ENCODE peak calls at places on chromosome 16, in five cellular contexts. F is heart left ventricle; T is effector memory CD4-positive, alpha-beta T cell; O is fibroblast of lung; G is testis. P is an unnamed sample. For H3K4me1, the result is how much of the 10 kb centered on the place peaks cover.

GRCh38 chr16:4136229-4136813 is 20.1 kb upstream of the ADCY9 start:
- DNase-seq in F (no peak), T (no peak), O (no peak), G (no peak), P (no peak)

GRCh38 chr16:10114411-10114810 is 67.8 kb downstream of the GRIN2A start:
- DNase-seq in F (no peak), T (no peak), O (peak), G (no peak), P (peak)

GRCh38 chr16:23837553-23838308 is 1.9 kb downstream of the PRKCB start:
- DNase-seq in F (no peak), T (no peak), O (no peak), G (no peak), P (no peak)

GRCh38 chr16:70703041-70703834 is 17.4 kb upstream of the MTSS2 start:
- DNase-seq in F (peak), T (no peak), O (peak), G (no peak), P (peak)

GRCh38 chr16:31327675-31328225 is 27.2 kb upstream of the ITGAX start:
- DNase-seq in F (no peak), T (no peak), O (no peak), G (no peak), P (no peak)

GRCh38 chr16:71347146-71347545 is 11.4 kb upstream of the CALB2 start:
- DNase-seq in F (no peak), T (no peak), O (no peak), G (no peak), P (no peak)

GRCh38 chr16:10039220-10040096 is 142.8 kb downstream of the GRIN2A start:
- DNase-seq in F (peak), T (no peak), O (peak), G (peak), P (no peak)

GRCh38 chr16:70737377-70738082 is 51.7 kb upstream of the MTSS2 start:
- DNase-seq in F (peak), T (no peak), O (peak), G (no peak), P (no peak)

GRCh38 chr16:81908466-81909230 is 102.6 kb downstream of the SDR42E1 start:
- DNase-seq in F (no peak), T (no peak), O (no peak), G (no peak), P (no peak)

GRCh38 chr16:1413684-1414531 is 596 bp downstream of the UNKL start:
- DNase-seq in F (peak), T (peak), O (peak), G (peak), P (peak)

GRCh38 chr16:49519008-49519656 is 145.5 kb downstream of the C16orf78 start:
- DNase-seq in F (no peak), T (no peak), O (no peak), G (no peak), P (no peak)

GRCh38 chr16:26649646-26650045 is 417.1 kb upstream of the C16orf82 start:
- DNase-seq in F (no peak), T (no peak), O (no peak), G (no peak), P (no peak)

GRCh38 chr16:9545500-9546437 is 454.3 kb downstream of the HAPSTR1 start:
- DNase-seq in F (no peak), T (no peak), O (no peak), G (no peak), P (no peak)

GRCh38 chr16:89779917-89780316 is 36.5 kb downstream of the FANCA start:
- DNase-seq in F (no peak), T (no peak), O (no peak), G (no peak), P (no peak)

GRCh38 chr16:66296591-66296990 is 69.9 kb upstream of the CDH5 start:
- DNase-seq in F (no peak), T (no peak), O (no peak), G (no peak), P (no peak)

GRCh38 chr16:4514606-4515005 is 24.0 kb downstream of the CDIP1 start:
- DNase-seq in F (peak), T (no peak), O (no peak), G (no peak), P (no peak)

GRCh38 chr16:48188449-48189102 is 32.8 kb upstream of the ABCC12 start:
- DNase-seq in F (no peak), T (no peak), O (no peak), G (no peak), P (no peak)

GRCh38 chr16:8847623-8848022 is 21.2 kb downstream of the CARHSP1 start:
- DNase-seq in F (no peak), T (no peak), O (no peak), G (no peak), P (no peak)

GRCh38 chr16:71929048-71929447 is 33.7 kb downstream of the IST1 start:
- DNase-seq in F (peak), T (no peak), O (peak), G (no peak), P (no peak)

GRCh38 chr16:87790278-87791023 is 24.7 kb upstream of the KLHDC4 start:
- DNase-seq in F (peak), T (no peak), O (no peak), G (peak), P (no peak)

GRCh38 chr16:77898671-77899211 is 110.4 kb downstream of the VAT1L start:
- DNase-seq in F (no peak), T (no peak), O (peak), G (no peak), P (no peak)

GRCh38 chr16:26710475-26710874 is 356.3 kb upstream of the C16orf82 start:
- DNase-seq in F (no peak), T (no peak), O (no peak), G (no peak), P (no peak)

GRCh38 chr16:9449597-9449996 is 358.2 kb downstream of the HAPSTR1 start:
- DNase-seq in F (no peak), T (no peak), O (no peak), G (no peak), P (no peak)

GRCh38 chr16:69741951-69742904 is 12.5 kb downstream of the NOB1 start:
- DNase-seq in F (peak), T (no peak), O (peak), G (peak), P (peak)

GRCh38 chr16:28616636-28617035 is 6.8 kb upstream of the SULT1A1 start:
- DNase-seq in F (no peak), T (no peak), O (no peak), G (no peak), P (no peak)

GRCh38 chr16:30349695-30350094 is 5.4 kb downstream of the CD2BP2 start:
- DNase-seq in F (no peak), T (no peak), O (no peak), G (no peak), P (no peak)

GRCh38 chr16:84082835-84083569 is 33.7 kb downstream of the MBTPS1 start:
- DNase-seq in F (no peak), T (no peak), O (no peak), G (no peak), P (no peak)

GRCh38 chr16:71474864-71475263 is 12.8 kb upstream of the ZNF23 start:
- DNase-seq in F (no peak), T (no peak), O (peak), G (no peak), P (no peak)

GRCh38 chr16:67543036-67543435 is 14.4 kb downstream of the RIPOR1 start:
- DNase-seq in F (no peak), T (no peak), O (no peak), G (no peak), P (no peak)

GRCh38 chr16:67482260-67482924 is 955 bp downstream of the AGRP start:
- DNase-seq in F (peak), T (no peak), O (no peak), G (no peak), P (no peak)

GRCh38 chr16:57940382-57940966 is 30.5 kb downstream of the CNGB1 start:
- DNase-seq in F (no peak), T (no peak), O (no peak), G (no peak), P (no peak)

GRCh38 chr16:57938484-57938883 is 32.4 kb downstream of the CNGB1 start:
- DNase-seq in F (no peak), T (no peak), O (no peak), G (no peak), P (no peak)

GRCh38 chr16:57941016-57941656 is 29.8 kb downstream of the CNGB1 start:
- DNase-seq in F (peak), T (no peak), O (peak), G (peak), P (peak)

GRCh38 chr16:57938936-57939871 is 31.7 kb downstream of the CNGB1 start:
- DNase-seq in F (peak), T (no peak), O (peak), G (peak), P (peak)

DNA sequence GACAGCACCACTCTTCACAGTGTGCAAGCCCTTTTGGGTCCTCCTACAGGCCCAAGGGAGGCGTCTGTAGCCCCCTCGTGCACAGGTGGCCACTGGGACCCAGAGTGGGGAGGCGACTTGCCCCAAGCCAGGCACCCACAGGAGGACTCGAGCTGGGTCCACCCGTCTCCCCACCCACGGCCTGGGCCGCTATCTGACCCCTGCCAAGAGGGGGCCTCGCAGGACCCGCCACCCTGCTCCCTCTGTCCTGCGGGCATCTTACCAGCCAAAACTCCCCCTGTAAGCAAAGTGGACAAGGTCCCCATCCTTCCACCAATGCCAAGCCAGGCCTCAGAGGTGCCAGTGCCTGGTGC is 31.1 kb downstream of the CNGB1 start:
- DNase-seq in F (no peak), T (no peak), O (no peak), G (no peak), P (no peak)
- H3K27ac ChIP-seq in F (no peak), T (no peak), O (no peak), G (no peak), P (no peak)

DNA sequence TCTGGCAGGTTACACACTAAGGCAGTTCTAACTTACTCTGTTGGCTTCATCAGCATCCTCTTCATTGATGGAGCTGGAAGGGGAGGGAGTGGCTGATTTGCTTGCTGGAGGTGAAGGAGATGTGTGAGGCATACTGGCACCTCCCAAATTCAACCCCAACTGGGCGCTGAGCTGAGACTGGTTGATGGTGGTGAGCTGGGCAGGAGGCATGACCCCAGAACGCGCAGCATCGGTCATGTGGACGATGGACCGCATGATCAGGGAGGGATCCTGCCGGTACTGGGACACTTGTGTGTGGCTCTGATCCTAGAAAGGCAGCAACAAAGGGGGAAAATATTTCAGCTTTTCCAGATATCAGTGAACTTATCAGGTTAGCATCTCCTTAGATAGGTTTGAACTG is 96.7 kb downstream of the TOX3 start:
- DNase-seq in F (no peak), T (no peak), O (no peak), G (no peak), P (no peak)
- H3K4me3 ChIP-seq in F (no peak), T (no peak), O (no peak), G (no peak), P (no peak)

DNA sequence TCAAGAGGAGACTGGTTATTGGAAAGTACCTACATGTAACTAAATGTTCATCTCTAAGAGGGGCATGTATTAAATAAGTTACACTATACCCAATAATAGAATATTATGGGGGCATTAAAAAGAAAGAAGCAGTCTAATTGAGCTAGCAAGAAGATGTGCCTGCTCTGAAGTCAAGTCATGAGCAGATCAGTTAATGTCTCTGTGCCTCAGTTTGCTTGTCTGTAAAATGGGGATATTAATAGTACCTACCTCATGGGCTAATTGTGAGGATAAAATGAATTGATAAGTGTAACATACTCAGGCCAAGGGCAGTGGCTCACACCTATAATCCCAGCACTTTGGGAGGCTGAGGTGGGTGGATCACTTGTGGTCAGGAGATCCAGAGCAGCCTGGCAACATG is 3.0 kb downstream of the CNGB1 start:
- DNase-seq in F (no peak), T (no peak), O (no peak), G (no peak), P (no peak)
- H3K4me1 ChIP-seq in F (under half), T (under half), O (under half), G (under half), P (under half)

GRCh38 chr16:15507299-15507958 is 73.0 kb downstream of the BMERB1 start:
- DNase-seq in F (no peak), T (no peak), O (peak), G (peak), P (peak)

GRCh38 chr16:15509593-15510520 is 75.5 kb downstream of the BMERB1 start:
- DNase-seq in F (no peak), T (no peak), O (peak), G (no peak), P (no peak)

GRCh38 chr16:15509051-15509592 is 74.7 kb downstream of the BMERB1 start:
- DNase-seq in F (no peak), T (peak), O (peak), G (no peak), P (no peak)

GRCh38 chr16:15507959-15508336 is 73.6 kb downstream of the BMERB1 start:
- DNase-seq in F (no peak), T (no peak), O (no peak), G (no peak), P (no peak)

GRCh38 chr16:15506441-15506840 is 72.1 kb downstream of the BMERB1 start:
- DNase-seq in F (no peak), T (no peak), O (no peak), G (no peak), P (no peak)
- H3K27ac ChIP-seq in F (no peak), T (no peak), O (no peak), G (no peak), P (no peak)

DNA sequence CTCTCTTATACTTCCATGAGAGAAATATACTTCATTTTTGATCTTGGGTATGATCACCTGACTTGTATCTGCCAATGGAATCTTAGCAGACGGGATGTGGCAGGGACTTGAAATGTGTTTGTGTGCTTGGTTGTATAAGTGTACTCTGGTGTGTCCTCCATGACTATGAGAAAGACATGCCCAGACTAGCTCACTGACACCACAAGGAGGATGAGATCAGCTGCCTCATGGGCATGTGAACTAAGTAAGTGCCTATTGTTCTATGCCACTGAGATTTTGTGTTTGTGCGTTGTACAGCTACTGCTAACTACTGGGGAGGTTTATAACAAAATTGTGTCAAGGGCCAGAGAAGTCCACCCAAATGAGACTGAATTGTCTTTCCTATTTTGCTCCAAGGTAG is 402.2 kb upstream of the SALL1 start:
- DNase-seq in F (no peak), T (no peak), O (no peak), G (no peak), P (no peak)
- H3K4me3 ChIP-seq in F (no peak), T (no peak), O (no peak), G (no peak), P (no peak)

GRCh38 chr16:54509406-54509931 is 222.9 kb upstream of the IRX3 start:
- DNase-seq in F (no peak), T (no peak), O (no peak), G (no peak), P (no peak)

GRCh38 chr16:54507091-54507490 is 220.5 kb upstream of the IRX3 start:
- DNase-seq in F (no peak), T (no peak), O (peak), G (peak), P (no peak)

GRCh38 chr16:54510619-54511018 is 224.0 kb upstream of the IRX3 start:
- DNase-seq in F (no peak), T (no peak), O (peak), G (no peak), P (no peak)

GRCh38 chr16:54512461-54512860 is 225.9 kb upstream of the IRX3 start:
- DNase-seq in F (no peak), T (no peak), O (no peak), G (no peak), P (no peak)

GRCh38 chr16:54511181-54511731 is 224.7 kb upstream of the IRX3 start:
- DNase-seq in F (no peak), T (no peak), O (peak), G (no peak), P (no peak)
- H3K4me1 ChIP-seq in F (under half), T (under half), O (under half), G (under half), P (under half)

DNA sequence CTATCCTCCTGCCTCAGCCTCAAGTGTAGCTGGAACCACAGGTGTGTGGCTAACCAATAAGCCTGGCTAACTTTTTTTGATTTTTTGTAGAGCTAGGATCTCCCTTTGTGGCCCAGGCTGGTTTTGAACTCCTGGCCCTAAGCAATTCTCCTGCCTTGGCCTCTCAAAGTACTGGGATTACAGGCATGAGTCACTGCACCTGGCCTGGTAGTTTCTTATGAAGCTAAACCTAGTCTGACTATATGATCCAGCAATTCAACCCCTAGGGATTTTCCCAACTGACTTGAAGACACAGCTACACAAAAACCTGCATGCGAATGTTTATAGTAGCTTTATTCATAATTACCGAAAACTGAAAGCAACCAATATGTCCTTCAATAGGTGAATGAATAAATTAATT is 176.2 kb upstream of the IRX3 start:
- DNase-seq in F (no peak), T (no peak), O (peak), G (no peak), P (no peak)
- H3K27ac ChIP-seq in F (no peak), T (no peak), O (no peak), G (no peak), P (no peak)

DNA sequence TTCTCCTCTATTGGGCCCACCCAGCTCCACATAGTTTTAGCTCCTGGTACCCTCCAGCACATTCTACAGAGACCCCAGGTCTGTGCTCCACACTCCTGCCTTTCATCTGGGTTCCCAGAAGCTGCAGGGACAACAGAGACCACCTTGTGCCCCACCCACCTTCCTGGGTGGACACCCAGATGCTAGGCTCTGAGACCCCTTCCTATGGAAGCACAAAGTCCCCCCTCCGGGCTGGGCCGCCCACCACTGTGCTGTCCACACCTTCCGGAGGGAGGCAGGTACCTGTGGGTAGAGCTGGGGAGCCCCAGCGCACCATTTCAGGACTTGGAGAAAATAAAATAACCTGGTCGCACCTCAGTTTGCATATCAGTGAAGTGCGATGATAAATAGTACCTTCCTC is 224.9 kb upstream of the FOXF1 start:
- DNase-seq in F (no peak), T (no peak), O (no peak), G (no peak), P (no peak)
- H3K4me3 ChIP-seq in F (no peak), T (no peak), O (no peak), G (no peak), P (no peak)

DNA sequence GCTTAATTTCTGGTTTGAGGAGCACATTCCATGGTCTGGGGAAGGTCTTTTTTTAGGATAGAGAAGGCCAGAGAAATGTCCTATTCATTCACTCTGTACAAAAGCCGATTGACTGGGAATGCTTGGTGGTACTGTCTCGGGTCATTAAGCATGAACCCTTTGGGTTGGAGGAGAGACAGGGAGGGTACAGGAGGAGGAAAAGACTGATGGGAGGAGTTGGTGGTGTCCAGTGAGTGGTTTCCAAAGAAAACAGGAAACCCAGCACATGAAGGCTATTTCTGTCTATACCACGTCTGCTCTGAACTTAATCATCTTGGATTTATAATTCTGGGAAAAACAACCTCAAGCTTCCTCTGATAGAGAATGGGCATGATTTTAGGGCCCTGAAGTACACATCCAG is 111.9 kb downstream of the XYLT1 start:
- DNase-seq in F (no peak), T (no peak), O (peak), G (no peak), P (no peak)
- H3K4me1 ChIP-seq in F (under half), T (half or more), O (under half), G (under half), P (under half)

P was measured in aorta.